ENCODE peak calls at places on chromosomes 13 and 19, in four cellular contexts. I, W, Q and M are unnamed samples.

GRCh38 chr13:106916329-106916728 is 348.4 kb upstream of the ARGLU1 start:
- DNase-seq in I (no peak), W (no peak), Q (no peak), M (no peak)

GRCh38 chr13:29621401-29621800 is 25.9 kb upstream of the SLC7A1 start:
- DNase-seq in I (no peak), W (no peak), Q (no peak), M (no peak)

GRCh38 chr19:41302624-41303351 is 7.2 kb upstream of the CCDC97 start:
- DNase-seq in I (peak; percentile 54), W (no peak), Q (no peak), M (no peak)

GRCh38 chr13:113744197-113745000 is 14.6 kb upstream of the TMEM255B start:
- DNase-seq in I (peak; percentile 55), W (peak; percentile 4), Q (no peak), M (no peak)

GRCh38 chr13:112657850-112658445 is 31.9 kb upstream of the ATP11A start:
- DNase-seq in I (no peak), W (no peak), Q (no peak), M (peak; percentile 34)

GRCh38 chr13:29791997-29792775 is 58.2 kb downstream of the UBL3 start:
- DNase-seq in I (no peak), W (no peak), Q (no peak), M (no peak)

GRCh38 chr13:38417727-38418126 is 68.1 kb downstream of the UFM1 start:
- DNase-seq in I (no peak), W (peak; percentile 8), Q (no peak), M (no peak)

GRCh38 chr13:25908390-25908789 is 143.4 kb downstream of the SHISA2 start:
- DNase-seq in I (no peak), W (no peak), Q (no peak), M (no peak)

GRCh38 chr19:35206379-35206778 is 22.2 kb downstream of the FAM187B start:
- DNase-seq in I (no peak), W (no peak), Q (no peak), M (no peak)

GRCh38 chr13:34587586-34587985 is 354.5 kb upstream of the NBEA start:
- DNase-seq in I (no peak), W (no peak), Q (no peak), M (no peak)

GRCh38 chr19:41373993-41374392 is 2.3 kb upstream of the TMEM91 start:
- DNase-seq in I (peak; percentile 81), W (peak; percentile 97), Q (peak; percentile 88), M (peak; percentile 55)

GRCh38 chr13:91557328-91557727 is 158.9 kb downstream of the GPC5 start:
- DNase-seq in I (no peak), W (no peak), Q (no peak), M (no peak)

GRCh38 chr13:110557610-110558305 is 3.8 kb downstream of the RAB20 start:
- DNase-seq in I (no peak), W (no peak), Q (peak; percentile 76), M (no peak)

GRCh38 chr19:4539697-4540581 is at the start of gene LRG1:
- DNase-seq in I (peak; percentile 85), W (no peak), Q (peak; percentile 90), M (no peak)

GRCh38 chr19:15199652-15200574 is 882 bp downstream of the NOTCH3 start:
- DNase-seq in I (no peak), W (peak; percentile 53), Q (no peak), M (no peak)

GRCh38 chr19:28148554-28148953 is 1064.4 kb downstream of the UQCRFS1 start:
- DNase-seq in I (no peak), W (no peak), Q (no peak), M (no peak)

GRCh38 chr13:114144606-114145244 is 12.3 kb upstream of the RASA3 start:
- DNase-seq in I (no peak), W (no peak), Q (no peak), M (no peak)

GRCh38 chr13:27375686-27376326 is 48.6 kb upstream of the GTF3A start:
- DNase-seq in I (peak; percentile 57), W (peak; percentile 82), Q (peak; percentile 70), M (no peak)

GRCh38 chr13:97753269-97753668 is 200.2 kb upstream of the IPO5 start:
- DNase-seq in I (no peak), W (no peak), Q (no peak), M (no peak)

GRCh38 chr13:97757807-97758206 is 195.7 kb upstream of the IPO5 start:
- DNase-seq in I (no peak), W (no peak), Q (no peak), M (no peak)

GRCh38 chr13:97753942-97754670 is 199.4 kb upstream of the IPO5 start:
- DNase-seq in I (no peak), W (no peak), Q (no peak), M (no peak)

GRCh38 chr13:97762141-97762540 is 191.3 kb upstream of the IPO5 start:
- DNase-seq in I (no peak), W (no peak), Q (no peak), M (no peak)

DNA sequence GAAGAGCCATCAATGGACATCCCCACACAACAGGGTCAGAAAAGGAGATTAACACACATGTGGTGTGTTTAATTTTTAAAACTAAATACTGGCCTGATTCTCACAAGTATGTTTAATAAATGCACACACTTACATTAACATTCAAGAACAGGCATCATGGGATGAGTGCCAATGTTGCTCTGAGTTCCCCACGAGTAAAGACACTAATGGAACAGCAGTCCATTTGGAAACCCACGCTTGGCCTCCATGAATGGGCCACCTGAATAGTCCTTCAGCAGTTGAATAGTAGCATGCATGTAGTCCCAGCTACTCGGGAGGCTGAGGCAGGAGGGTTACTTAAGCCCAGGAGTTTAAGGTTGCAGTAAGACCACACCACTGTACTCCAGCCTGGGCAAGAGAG is 195.2 kb upstream of the IPO5 start:
- DNase-seq in I (no peak), W (no peak), Q (no peak), M (no peak)
- H3K4me3 ChIP-seq in I (no peak overlapping the region), W (no peak overlapping the region), Q (no peak overlapping the region), M (no peak overlapping the region)

DNA sequence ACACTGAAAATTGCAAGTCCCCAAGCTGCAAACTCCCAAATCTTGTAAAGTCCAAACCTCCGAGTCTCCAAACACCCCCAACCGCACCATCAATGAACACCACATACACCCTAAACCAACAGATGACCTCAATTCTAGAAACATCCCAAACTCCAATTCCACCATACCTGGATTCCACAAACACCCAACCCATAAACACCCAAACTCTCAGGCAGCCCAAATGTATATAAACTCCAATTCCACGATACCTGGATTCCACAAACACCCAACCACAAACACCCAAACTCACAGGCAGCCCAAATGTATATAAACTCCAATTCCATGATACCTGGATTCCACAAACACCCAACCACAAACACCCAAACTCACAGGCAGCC is 470 bp downstream of the C3 start:
- DNase-seq in I (no peak), W (no peak), Q (no peak), M (no peak)
- H3K4me3 ChIP-seq in I (no peak overlapping the region), W (no peak overlapping the region), Q (peak overlapping the region; percentile 8), M (no peak overlapping the region)

GRCh38 chr13:50589139-50589538 is 254.4 kb downstream of the DLEU7 start:
- DNase-seq in I (no peak), W (peak; percentile 23), Q (no peak), M (peak; percentile 93)
- H3K4me3 ChIP-seq in I (no peak overlapping the region), W (no peak overlapping the region), Q (no peak overlapping the region), M (no peak overlapping the region)

GRCh38 chr13:35630551-35631275 is 154.2 kb upstream of the MAB21L1 start:
- DNase-seq in I (no peak), W (peak; percentile 45), Q (no peak), M (peak; percentile 32)
- H3K4me3 ChIP-seq in I (no peak overlapping the region), W (no peak overlapping the region), Q (no peak overlapping the region), M (no peak overlapping the region)